ENCODE peak calls at places on chromosomes 4 and X, in four cellular contexts. One of them, this sample, is unnamed.

GRCh38 chr4:137343221-137343620 is 189.1 kb downstream of the PCDH18 start:
- DNase-seq in GM12878: no peak
- DNase-seq in H1: no peak
- DNase-seq in HepG2: no peak
- DNase-seq in this sample: no peak

GRCh38 chr4:98572697-98573096 is 85.7 kb downstream of the TSPAN5 start:
- DNase-seq in GM12878: no peak
- DNase-seq in H1: no peak
- DNase-seq in HepG2: no peak
- DNase-seq in this sample: no peak

GRCh38 chrX:110087485-110088356 is 84.8 kb downstream of the TMEM164 start:
- DNase-seq in GM12878: no peak
- DNase-seq in H1: no peak
- DNase-seq in HepG2: no peak
- DNase-seq in this sample: no peak

GRCh38 chr4:118740869-118741268 is 55.7 kb downstream of the METTL14 start:
- DNase-seq in GM12878: no peak
- DNase-seq in H1: no peak
- DNase-seq in HepG2: no peak
- DNase-seq in this sample: peak

GRCh38 chr4:107265859-107266258 is 229.7 kb upstream of the DKK2 start:
- DNase-seq in GM12878: no peak
- DNase-seq in H1: no peak
- DNase-seq in HepG2: no peak
- DNase-seq in this sample: no peak

GRCh38 chr4:105686571-105686970 is 21.9 kb downstream of the INTS12 start:
- DNase-seq in GM12878: no peak
- DNase-seq in H1: no peak
- DNase-seq in HepG2: no peak
- DNase-seq in this sample: no peak

GRCh38 chr4:102441978-102442890 is 58.9 kb upstream of the NFKB1 start:
- DNase-seq in GM12878: no peak
- DNase-seq in H1: no peak
- DNase-seq in HepG2: peak
- DNase-seq in this sample: no peak

GRCh38 chrX:50691820-50692219 is 122.2 kb downstream of the SHROOM4 start:
- DNase-seq in GM12878: no peak
- DNase-seq in H1: no peak
- DNase-seq in HepG2: peak
- DNase-seq in this sample: peak

GRCh38 chrX:134685662-134686061 is 27.4 kb upstream of the PLAC1 start:
- DNase-seq in GM12878: no peak
- DNase-seq in H1: no peak
- DNase-seq in HepG2: no peak
- DNase-seq in this sample: no peak

GRCh38 chr4:187612211-187612780 is 383.3 kb upstream of the ZFP42 start:
- DNase-seq in GM12878: no peak
- DNase-seq in H1: no peak
- DNase-seq in HepG2: no peak
- DNase-seq in this sample: no peak

GRCh38 chrX:21655901-21656586 is 2.1 kb downstream of the KLHL34 start:
- DNase-seq in GM12878: no peak
- DNase-seq in H1: no peak
- DNase-seq in HepG2: no peak
- DNase-seq in this sample: no peak

GRCh38 chr4:82776925-82777542 is 21.6 kb downstream of the SCD5 start:
- DNase-seq in GM12878: no peak
- DNase-seq in H1: no peak
- DNase-seq in HepG2: no peak
- DNase-seq in this sample: no peak

GRCh38 chr4:106529348-106530033 is 160.9 kb upstream of the GIMD1 start:
- DNase-seq in GM12878: no peak
- DNase-seq in H1: no peak
- DNase-seq in HepG2: no peak
- DNase-seq in this sample: no peak

GRCh38 chr4:65623509-65623908 is 46.8 kb downstream of the EPHA5 start:
- DNase-seq in GM12878: no peak
- DNase-seq in H1: no peak
- DNase-seq in HepG2: no peak
- DNase-seq in this sample: no peak

GRCh38 chrX:49247916-49248811 is 12.9 kb downstream of the CCDC22 start:
- DNase-seq in GM12878: no peak
- DNase-seq in H1: no peak
- DNase-seq in HepG2: no peak
- DNase-seq in this sample: no peak

DNA sequence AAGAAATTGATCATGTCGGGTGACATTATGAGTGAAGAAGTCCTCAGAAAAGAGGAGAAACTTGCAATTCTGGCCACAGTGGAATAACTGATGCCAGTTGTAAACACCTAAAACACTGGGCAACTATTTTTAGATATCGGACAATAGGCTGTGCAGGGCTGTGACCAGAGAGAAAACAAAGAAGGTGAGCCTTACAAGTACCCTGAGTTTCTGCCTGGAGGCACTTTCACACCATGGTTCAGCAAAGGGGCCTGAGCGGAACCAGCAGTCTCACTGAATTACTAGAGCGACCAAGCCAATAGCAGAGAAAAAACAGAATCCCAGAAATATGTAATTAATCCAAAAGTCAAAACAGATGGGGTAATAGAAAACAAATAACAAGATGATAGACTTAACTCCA is 11.2 kb downstream of the IRAK1 start:
- DNase-seq in GM12878: no peak
- DNase-seq in H1: no peak
- DNase-seq in HepG2: no peak
- DNase-seq in this sample: no peak
- TF ChIP-seq CBX5 in GM12878: no peak
- TF ChIP-seq CBX5 in H1: no peak
- TF ChIP-seq CBX5 in HepG2: no peak
- TF ChIP-seq CBX5 in this sample: no peak

GRCh38 chrX:47571896-47572295 is 10.3 kb upstream of the TIMP1 start:
- DNase-seq in GM12878: no peak
- DNase-seq in H1: no peak
- DNase-seq in HepG2: no peak
- DNase-seq in this sample: no peak
- TF ChIP-seq GABPA in GM12878: no peak
- TF ChIP-seq GABPA in H1: no peak
- TF ChIP-seq GABPA in HepG2: no peak
- TF ChIP-seq GABPA in this sample: no peak

GRCh38 chrX:112746812-112747630 is 67.3 kb upstream of the LHFPL1 start:
- DNase-seq in GM12878: no peak
- DNase-seq in H1: no peak
- DNase-seq in HepG2: no peak
- DNase-seq in this sample: no peak
- TF ChIP-seq CBX5 in GM12878: no peak
- TF ChIP-seq CBX5 in H1: no peak
- TF ChIP-seq CBX5 in HepG2: no peak
- TF ChIP-seq CBX5 in this sample: no peak

DNA sequence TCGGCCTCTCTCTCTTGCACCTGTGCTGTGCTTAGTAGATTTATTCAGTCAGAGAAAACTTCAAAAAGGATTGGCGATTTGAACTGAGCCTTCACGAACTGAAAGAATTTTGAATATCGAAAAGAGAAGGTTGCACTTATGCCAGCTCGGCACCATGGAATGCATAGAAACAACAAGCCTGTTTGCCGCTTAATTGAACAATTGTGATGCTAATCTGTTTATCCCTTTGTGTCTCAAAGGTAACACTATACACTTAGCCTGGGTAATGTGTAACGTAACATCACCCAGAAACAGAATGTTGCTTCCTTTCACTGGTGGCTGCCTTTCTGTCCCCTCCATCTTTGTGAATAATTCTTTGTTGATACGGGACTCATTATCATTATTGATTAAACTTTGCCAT is 400.4 kb downstream of the RAPGEF2 start:
- DNase-seq in GM12878: no peak
- DNase-seq in H1: peak
- DNase-seq in HepG2: no peak
- DNase-seq in this sample: no peak
- TF ChIP-seq GABPA in GM12878: no peak
- TF ChIP-seq GABPA in H1: no peak
- TF ChIP-seq GABPA in HepG2: no peak
- TF ChIP-seq GABPA in this sample: no peak

GRCh38 chr4:121726642-121727268 is 30.0 kb upstream of the ANXA5 start:
- DNase-seq in GM12878: peak
- DNase-seq in H1: no peak
- DNase-seq in HepG2: peak
- DNase-seq in this sample: peak
- TF ChIP-seq CBX5 in GM12878: no peak
- TF ChIP-seq CBX5 in H1: no peak
- TF ChIP-seq CBX5 in HepG2: no peak
- TF ChIP-seq CBX5 in this sample: no peak

This sample was measured in K562.